ENCODE peak calls at places on chromosome 2, in five cellular contexts. Q, L, R, Y and X are unnamed samples.

GRCh38 chr2:236982693-236983092 is 103.0 kb upstream of the COPS8 start:
- DNase-seq in Q (no peak), L (no peak), R (no peak), Y (no peak), X (no peak)

GRCh38 chr2:20611077-20611843 is 39.6 kb downstream of the HS1BP3 start:
- DNase-seq in Q (peak; percentile 99), L (no peak), R (peak; percentile 39), Y (no peak), X (no peak)

GRCh38 chr2:174312581-174313234 is 22.0 kb upstream of the SP9 start:
- DNase-seq in Q (peak; percentile 15), L (no peak), R (no peak), Y (no peak), X (no peak)

GRCh38 chr2:25948437-25948836 is 33.9 kb downstream of the KIF3C start:
- DNase-seq in Q (no peak), L (no peak), R (no peak), Y (no peak), X (no peak)

GRCh38 chr2:40095003-40095402 is 315.9 kb upstream of the THUMPD2 start:
- DNase-seq in Q (peak; percentile 77), L (no peak), R (peak; percentile 75), Y (no peak), X (peak; percentile 59)

GRCh38 chr2:133390151-133390550 is 178.1 kb downstream of the NCKAP5 start:
- DNase-seq in Q (no peak), L (no peak), R (no peak), Y (no peak), X (peak; percentile 49)

GRCh38 chr2:169714699-169715098 is 18.9 kb upstream of the KLHL23 start:
- DNase-seq in Q (no peak), L (no peak), R (no peak), Y (no peak), X (no peak)

GRCh38 chr2:177606636-177607035 is 214.1 kb downstream of the AGPS start:
- DNase-seq in Q (peak; percentile 41), L (no peak), R (peak; percentile 30), Y (no peak), X (no peak)

GRCh38 chr2:99488587-99488998 is 1.2 kb downstream of the REV1 start:
- DNase-seq in Q (peak; percentile 39), L (no peak), R (no peak), Y (no peak), X (no peak)

GRCh38 chr2:221911890-221912289 is 339.8 kb upstream of the EPHA4 start:
- DNase-seq in Q (no peak), L (no peak), R (no peak), Y (no peak), X (no peak)

GRCh38 chr2:150431975-150432374 is 55.5 kb downstream of the RND3 start:
- DNase-seq in Q (no peak), L (no peak), R (no peak), Y (no peak), X (no peak)

GRCh38 chr2:177547122-177547521 is 154.5 kb downstream of the AGPS start:
- DNase-seq in Q (no peak), L (no peak), R (no peak), Y (no peak), X (no peak)

GRCh38 chr2:191155608-191156071 is 4.8 kb upstream of the STAT4 start:
- DNase-seq in Q (peak; percentile 73), L (peak; percentile 9), R (peak; percentile 73), Y (no peak), X (no peak)